ENCODE peak calls at places on chromosome 14, in eight cellular contexts. R is activated T-helper 1 cell treated with anti-CD3 and anti-CD28 coated beads, Interleukin-2, amount 50 U/mL, for 16 hours; M is WTC11; I is upper lobe of right lung; W is 8988T; E is AG04449; D is stimulated activated CD4-positive, alpha-beta T cell treated with anti-CD3 and anti-CD28 coated beads, Interleukin-1b, Interleukin-23, amount 100 ng/mL, for 1 hour; N is substantia nigra. B is an unnamed sample.

GRCh38 chr14:64880382-64881121 is 845 bp upstream of the SPTB start:
- DNase-seq in R (peak; percentile 18), M (peak; percentile 77), I (peak; percentile 78), W (peak; percentile 91), E (no peak), D (peak; percentile 41), N (no peak), B (peak; percentile 77)

GRCh38 chr14:101246894-101247853 is 314.1 kb upstream of the DIO3 start:
- DNase-seq in R (no peak), M (no peak), I (peak; percentile 58), W (no peak), E (no peak), D (no peak), N (no peak), B (no peak)

GRCh38 chr14:61346793-61347192 is 25.4 kb downstream of the PRKCH start:
- DNase-seq in R (no peak), M (no peak), I (no peak), W (no peak), E (no peak), D (no peak), N (no peak), B (no peak)

GRCh38 chr14:101593411-101594181 is 32.3 kb downstream of the DIO3 start:
- DNase-seq in R (no peak), M (no peak), I (no peak), W (no peak), E (no peak), D (no peak), N (no peak), B (no peak)

GRCh38 chr14:45364565-45364964 is 111.6 kb upstream of the MIS18BP1 start:
- DNase-seq in R (no peak), M (no peak), I (no peak), W (no peak), E (no peak), D (no peak), N (no peak), B (no peak)

GRCh38 chr14:49770212-49770817 is 2.4 kb downstream of the KLHDC2 start:
- DNase-seq in R (no peak), M (no peak), I (no peak), W (no peak), E (no peak), D (no peak), N (no peak), B (peak; percentile 16)

GRCh38 chr14:71891185-71891584 is 41.0 kb upstream of the RGS6 start:
- DNase-seq in R (no peak), M (no peak), I (no peak), W (no peak), E (no peak), D (no peak), N (no peak), B (no peak)

GRCh38 chr14:41498959-41499358 is 107.7 kb upstream of the LRFN5 start:
- DNase-seq in R (no peak), M (no peak), I (no peak), W (no peak), E (no peak), D (no peak), N (no peak), B (no peak)

GRCh38 chr14:74905595-74906142 is 17.4 kb downstream of the RPS6KL1 start:
- DNase-seq in R (peak; percentile 65), M (peak; percentile 84), I (peak; percentile 84), W (peak; percentile 60), E (no peak), D (peak; percentile 72), N (peak; percentile 52), B (peak; percentile 75)

GRCh38 chr14:55671641-55672040 is 91.6 kb downstream of the KTN1 start:
- DNase-seq in R (no peak), M (no peak), I (no peak), W (no peak), E (no peak), D (no peak), N (no peak), B (no peak)

GRCh38 chr14:79363291-79363690 is 848.0 kb downstream of the DIO2 start:
- DNase-seq in R (no peak), M (no peak), I (no peak), W (no peak), E (no peak), D (no peak), N (no peak), B (no peak)

GRCh38 chr14:102645746-102646440 is 53.4 kb downstream of the RCOR1 start:
- DNase-seq in R (no peak), M (no peak), I (no peak), W (no peak), E (no peak), D (no peak), N (no peak), B (no peak)

GRCh38 chr14:88258026-88258425 is 65.0 kb downstream of the KCNK10 start:
- DNase-seq in R (no peak), M (no peak), I (no peak), W (no peak), E (no peak), D (no peak), N (no peak), B (no peak)

GRCh38 chr14:94028450-94028826 is 2.3 kb downstream of the OTUB2 start:
- DNase-seq in R (peak; percentile 30), M (no peak), I (no peak), W (peak; percentile 55), E (no peak), D (no peak), N (no peak), B (no peak)

GRCh38 chr14:99907761-99908652 is 114.8 kb downstream of the EML1 start:
- DNase-seq in R (no peak), M (no peak), I (no peak), W (no peak), E (no peak), D (no peak), N (no peak), B (no peak)

GRCh38 chr14:80275208-80275850 is 64.0 kb upstream of the DIO2 start:
- DNase-seq in R (no peak), M (no peak), I (no peak), W (no peak), E (no peak), D (no peak), N (no peak), B (no peak)

GRCh38 chr14:72616811-72617210 is 277.1 kb downstream of the DPF3 start:
- DNase-seq in R (no peak), M (no peak), I (no peak), W (no peak), E (no peak), D (no peak), N (no peak), B (no peak)

GRCh38 chr14:68050177-68050576 is 230.6 kb downstream of the RAD51B start:
- DNase-seq in R (no peak), M (no peak), I (no peak), W (no peak), E (no peak), D (no peak), N (no peak), B (no peak)

GRCh38 chr14:94390372-94391086 is 2.1 kb upstream of the SERPINA1 start:
- DNase-seq in R (no peak), M (no peak), I (peak; percentile 95), W (no peak), E (no peak), D (no peak), N (peak; percentile 62), B (no peak)

GRCh38 chr14:44989497-44990440 is 27.8 kb downstream of the TOGARAM1 start:
- DNase-seq in R (no peak), M (no peak), I (no peak), W (no peak), E (no peak), D (no peak), N (no peak), B (no peak)

GRCh38 chr14:90288646-90289355 is 32.4 kb downstream of the PSMC1 start:
- DNase-seq in R (no peak), M (no peak), I (peak; percentile 27), W (no peak), E (no peak), D (no peak), N (no peak), B (no peak)

GRCh38 chr14:69860221-69860620 is 19.0 kb upstream of the SMOC1 start:
- DNase-seq in R (no peak), M (no peak), I (no peak), W (no peak), E (no peak), D (no peak), N (no peak), B (no peak)

GRCh38 chr14:101173698-101174521 is 270.4 kb upstream of the RTL1 start:
- DNase-seq in R (no peak), M (no peak), I (peak; percentile 46), W (no peak), E (no peak), D (no peak), N (no peak), B (no peak)

GRCh38 chr14:77682158-77682553 is 25.7 kb downstream of the ALKBH1 start:
- DNase-seq in R (no peak), M (no peak), I (no peak), W (no peak), E (peak; percentile 17), D (no peak), N (no peak), B (no peak)

GRCh38 chr14:59688224-59689170 is 111.9 kb upstream of the CCDC175 start:
- DNase-seq in R (no peak), M (peak; percentile 76), I (no peak), W (peak; percentile 15), E (peak; percentile 12), D (peak; percentile 1), N (no peak), B (peak; percentile 61)

GRCh38 chr14:51335521-51335920 is 95.5 kb downstream of the TMX1 start:
- DNase-seq in R (no peak), M (no peak), I (no peak), W (no peak), E (no peak), D (no peak), N (no peak), B (no peak)

GRCh38 chr14:32947081-32947480 is 8.4 kb downstream of the NPAS3 start:
- DNase-seq in R (no peak), M (no peak), I (no peak), W (no peak), E (no peak), D (no peak), N (no peak), B (no peak)

GRCh38 chr14:21268612-21269251 is 510 bp downstream of the HNRNPC start:
- DNase-seq in R (no peak), M (no peak), I (no peak), W (no peak), E (peak; percentile 14), D (no peak), N (no peak), B (no peak)

GRCh38 chr14:63908667-63909264 is 56.0 kb downstream of the SYNE2 start:
- DNase-seq in R (no peak), M (no peak), I (no peak), W (no peak), E (no peak), D (no peak), N (no peak), B (no peak)

GRCh38 chr14:94689985-94690400 is 77.8 kb downstream of the SERPINA3 start:
- DNase-seq in R (no peak), M (no peak), I (peak; percentile 52), W (no peak), E (no peak), D (no peak), N (no peak), B (no peak)

GRCh38 chr14:69693145-69693544 is 73.8 kb upstream of the SRSF5 start:
- DNase-seq in R (no peak), M (no peak), I (no peak), W (no peak), E (no peak), D (no peak), N (peak; percentile 54), B (no peak)

GRCh38 chr14:61574514-61574807 is 120.9 kb upstream of the HIF1A start:
- DNase-seq in R (no peak), M (no peak), I (no peak), W (no peak), E (no peak), D (no peak), N (peak; percentile 15), B (no peak)

GRCh38 chr14:104570869-104571635 is 8.5 kb upstream of the C14orf180 start:
- DNase-seq in R (no peak), M (no peak), I (no peak), W (no peak), E (no peak), D (no peak), N (no peak), B (no peak)

GRCh38 chr14:20848955-20849570 is 42.1 kb upstream of the RNASE3 start:
- DNase-seq in R (no peak), M (no peak), I (no peak), W (no peak), E (no peak), D (no peak), N (no peak), B (no peak)

B was measured in HEK293T.